ENCODE peak calls at places on chromosomes 11 and 22, in eight cellular contexts. Q is OCI-M1; B is heart left ventricle; T is central memory CD4-positive, alpha-beta T cell; O is AG08396; S is SW 1271; L is T-cell; K is NCI-H1417. M is an unnamed sample.

GRCh38 chr11:86816251-86816726 is 15.9 kb downstream of the PRSS23 start:
- DNase-seq in Q (no peak), B (no peak), T (no peak), O (no peak), S (peak), L (no peak), K (no peak), M (peak)

GRCh38 chr11:129307162-129307561 is 68.5 kb upstream of the BARX2 start:
- DNase-seq in Q (no peak), B (no peak), T (no peak), O (no peak), S (no peak), L (no peak), K (no peak), M (no peak)

GRCh38 chr22:17972385-17973181 is 51.8 kb downstream of the MICAL3 start:
- DNase-seq in Q (no peak), B (no peak), T (no peak), O (peak), S (peak), L (no peak), K (no peak), M (peak)

GRCh38 chr22:25120093-25120561 is 79.5 kb upstream of the CRYBB3 start:
- DNase-seq in Q (no peak), B (peak), T (no peak), O (no peak), S (no peak), L (no peak), K (peak), M (no peak)

GRCh38 chr11:121391914-121392313 is 60.2 kb upstream of the SORL1 start:
- DNase-seq in Q (peak), B (no peak), T (no peak), O (no peak), S (no peak), L (no peak), K (no peak), M (no peak)

GRCh38 chr11:77724639-77725038 is 87.0 kb upstream of the CLNS1A start:
- DNase-seq in Q (no peak), B (no peak), T (no peak), O (no peak), S (no peak), L (no peak), K (no peak), M (no peak)

GRCh38 chr11:20372081-20372480 is 8.6 kb downstream of the HTATIP2 start:
- DNase-seq in Q (no peak), B (no peak), T (no peak), O (no peak), S (no peak), L (no peak), K (no peak), M (no peak)

GRCh38 chr11:73233211-73233610 is 15.1 kb downstream of the P2RY2 start:
- DNase-seq in Q (no peak), B (no peak), T (no peak), O (no peak), S (no peak), L (no peak), K (no peak), M (no peak)

GRCh38 chr11:75790986-75791385 is 22.4 kb downstream of the DGAT2 start:
- DNase-seq in Q (no peak), B (no peak), T (no peak), O (no peak), S (no peak), L (no peak), K (no peak), M (no peak)

GRCh38 chr11:112584674-112585073 is 324.0 kb upstream of the PLET1 start:
- DNase-seq in Q (peak), B (no peak), T (no peak), O (no peak), S (peak), L (no peak), K (peak), M (no peak)

GRCh38 chr11:88178211-88178610 is 3.0 kb upstream of the RAB38 start:
- DNase-seq in Q (no peak), B (no peak), T (no peak), O (no peak), S (no peak), L (no peak), K (no peak), M (no peak)

GRCh38 chr11:3357994-3358676 is 20.8 kb downstream of the ZNF195 start:
- DNase-seq in Q (no peak), B (no peak), T (no peak), O (no peak), S (no peak), L (no peak), K (no peak), M (no peak)

GRCh38 chr11:19392321-19392720 is 151.6 kb upstream of the E2F8 start:
- DNase-seq in Q (no peak), B (no peak), T (no peak), O (no peak), S (no peak), L (no peak), K (no peak), M (no peak)

GRCh38 chr11:20980736-20981135 is 311.4 kb downstream of the NELL1 start:
- DNase-seq in Q (no peak), B (no peak), T (no peak), O (no peak), S (no peak), L (no peak), K (no peak), M (no peak)

GRCh38 chr11:123219066-123219697 is 24.1 kb upstream of the CLMP start:
- DNase-seq in Q (no peak), B (no peak), T (no peak), O (peak), S (no peak), L (no peak), K (no peak), M (no peak)

GRCh38 chr11:75815345-75815983 is 454 bp downstream of the UVRAG start:
- DNase-seq in Q (peak), B (peak), T (peak), O (no peak), S (no peak), L (peak), K (no peak), M (no peak)

GRCh38 chr11:69474736-69475135 is 6.7 kb upstream of the LINC01488 start:
- DNase-seq in Q (no peak), B (no peak), T (no peak), O (no peak), S (no peak), L (no peak), K (no peak), M (no peak)

GRCh38 chr11:73237471-73238290 is 19.6 kb downstream of the P2RY2 start:
- DNase-seq in Q (no peak), B (peak), T (no peak), O (no peak), S (no peak), L (no peak), K (no peak), M (no peak)

GRCh38 chr11:121194731-121195596 is 93.9 kb downstream of the TECTA start:
- DNase-seq in Q (peak), B (peak), T (peak), O (peak), S (peak), L (peak), K (peak), M (peak)

GRCh38 chr11:68355471-68355870 is 43.1 kb downstream of the LRP5 start:
- DNase-seq in Q (no peak), B (no peak), T (no peak), O (no peak), S (no peak), L (no peak), K (no peak), M (no peak)

GRCh38 chr22:24231706-24232105 is 13.2 kb downstream of the GGT5 start:
- DNase-seq in Q (no peak), B (no peak), T (no peak), O (no peak), S (no peak), L (no peak), K (no peak), M (no peak)

GRCh38 chr11:73980001-73980960 is 2.4 kb downstream of the UCP2 start:
- DNase-seq in Q (peak), B (peak), T (peak), O (peak), S (no peak), L (peak), K (peak), M (no peak)

GRCh38 chr22:46368422-46368821 is 32.9 kb downstream of the TRMU start:
- DNase-seq in Q (no peak), B (no peak), T (no peak), O (no peak), S (no peak), L (no peak), K (no peak), M (no peak)

M was measured in glomerular endothelial cell.